ENCODE peak calls at places on chromosomes 1 and 21, in six cellular contexts. V is GM12864; U is brain microvascular endothelial cell; S is uterus; I is CD8-positive, alpha-beta memory T cell; L is coronary artery. H is an unnamed sample.

GRCh38 chr1:3530931-3531818 is 76.7 kb downstream of the ARHGEF16 start:
- DNase-seq in U (peak), L (peak), V (no peak), I (peak), S (peak), H (peak)

GRCh38 chr1:9684806-9685205 is 33.3 kb downstream of the PIK3CD start:
- DNase-seq in U (no peak), S (no peak), V (no peak), L (no peak), I (no peak), H (no peak)

GRCh38 chr1:114342376-114342775 is 168.6 kb downstream of the TRIM33 start:
- DNase-seq in S (no peak), V (no peak), L (no peak), I (peak), U (no peak), H (no peak)

GRCh38 chr21:45550552-45551210 is 8.4 kb upstream of the SLC19A1 start:
- DNase-seq in V (peak), U (no peak), S (no peak), I (peak), L (no peak), H (peak)

GRCh38 chr1:176164014-176164678 is 42.9 kb downstream of the COP1 start:
- DNase-seq in S (no peak), I (no peak), V (no peak), L (no peak), U (no peak), H (no peak)

GRCh38 chr1:155976062-155976912 is 2.1 kb downstream of the ARHGEF2 start:
- DNase-seq in V (no peak), U (peak), S (peak), I (peak), L (peak), H (peak)

GRCh38 chr1:215156232-215156631 is 73.7 kb downstream of the KCNK2 start:
- DNase-seq in S (no peak), V (no peak), L (no peak), U (peak), I (no peak), H (no peak)

GRCh38 chr1:39132505-39133339 is 71.8 kb upstream of the MACF1 start:
- DNase-seq in U (peak), I (no peak), L (peak), S (peak), V (no peak), H (peak)

GRCh38 chr1:16155537-16156410 is at the start of gene EPHA2:
- DNase-seq in U (peak), S (peak), L (peak), V (no peak), I (no peak), H (peak)

GRCh38 chr1:60427701-60428100 is 354.1 kb upstream of the C1orf87 start:
- DNase-seq in I (no peak), V (no peak), U (peak), S (no peak), L (no peak), H (no peak)

DNA sequence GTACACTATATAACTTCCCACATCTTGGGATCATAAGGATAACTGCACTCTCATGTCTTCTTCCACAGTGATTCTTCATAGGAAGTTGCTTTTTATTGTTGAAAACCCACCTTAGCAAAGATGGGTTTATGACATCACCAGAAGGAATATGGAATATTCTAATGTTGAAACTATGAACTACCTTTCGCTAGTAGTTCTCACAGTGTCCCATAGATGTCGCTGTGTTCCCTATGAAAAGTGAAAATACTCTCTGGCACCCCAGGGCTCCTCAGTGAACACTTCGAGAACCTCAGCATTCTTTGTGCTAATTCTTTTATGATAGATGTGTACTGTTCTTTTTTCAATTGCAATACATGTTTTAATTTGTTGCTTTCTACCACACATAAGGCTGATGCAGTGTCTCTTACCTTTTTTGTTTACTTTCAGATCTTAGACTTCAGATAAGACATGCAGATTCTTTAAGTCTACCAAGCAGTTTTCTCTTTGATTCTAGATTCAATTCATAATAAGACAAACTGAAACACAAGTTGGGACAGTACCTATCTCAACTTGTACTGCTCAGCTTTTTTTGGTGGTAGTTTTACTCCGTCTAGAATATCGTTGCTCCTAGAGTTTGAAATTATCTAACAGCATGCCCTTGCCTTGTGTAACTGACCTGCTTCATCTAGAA is 90.8 kb downstream of the GTF2B start:
- DNase-seq in U (peak), S (no peak), L (no peak), I (peak), V (no peak), H (no peak)
- H3K4me3 ChIP-seq in U (no peak), S (no peak), L (no peak), I (no peak), V (no peak), H (no peak)

DNA sequence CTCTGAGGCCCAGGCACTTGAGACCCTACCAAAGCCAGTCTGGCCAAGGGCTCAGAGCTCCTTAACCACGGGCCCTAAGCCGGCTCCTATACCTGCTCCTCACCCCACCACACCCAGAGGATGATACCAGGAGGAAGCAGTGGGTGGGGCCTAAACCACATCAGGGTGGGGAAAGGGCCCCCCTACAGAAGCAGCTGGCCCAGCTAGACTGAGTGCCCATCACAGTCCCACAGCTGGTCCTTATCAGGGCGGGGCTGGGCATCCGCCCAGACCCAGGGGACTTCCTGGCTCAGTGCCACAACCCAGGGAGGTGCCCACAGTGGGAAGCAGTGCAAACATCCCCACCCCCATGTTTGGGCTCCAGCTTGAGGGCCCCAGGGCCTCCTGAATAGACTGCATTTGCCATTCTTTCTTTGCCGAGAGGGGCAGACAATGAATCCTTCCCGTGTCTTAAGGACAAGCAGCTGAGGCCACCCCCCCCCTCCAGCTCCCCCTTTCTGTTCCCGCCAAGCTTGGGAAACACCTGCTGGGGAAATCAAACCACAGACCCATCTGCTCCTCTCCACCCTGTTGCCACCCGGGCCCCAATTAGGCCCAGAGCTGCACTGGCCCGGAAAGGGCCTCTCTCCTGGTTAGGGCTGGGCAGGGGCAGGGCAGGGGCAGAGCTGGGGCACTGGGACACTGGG is 6.2 kb downstream of the E2F2 start:
- DNase-seq in V (no peak), I (peak), U (no peak), L (no peak), S (no peak), H (no peak)
- H3K4me3 ChIP-seq in V (no peak), I (peak), U (no peak), L (no peak), S (no peak), H (no peak)

DNA sequence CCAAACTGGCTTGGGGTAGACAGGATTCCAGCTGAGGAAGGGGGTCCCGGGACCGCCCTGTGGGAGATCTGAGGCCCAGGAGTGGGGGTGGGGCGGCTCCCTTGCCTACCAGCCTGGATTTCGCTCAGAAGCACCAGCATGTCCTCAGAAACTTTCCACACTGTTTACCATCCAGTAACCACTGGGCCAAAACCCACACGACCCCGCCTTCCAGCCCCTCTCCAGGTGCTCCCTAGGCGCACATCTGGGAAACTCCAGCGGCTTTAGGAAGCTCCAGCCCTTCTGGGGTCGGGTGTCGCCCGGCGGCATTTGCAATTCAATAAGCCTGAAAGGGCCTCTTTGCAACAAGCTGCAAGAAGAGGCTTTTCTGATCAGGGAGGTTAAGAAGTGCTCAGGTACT is 4.6 kb downstream of the RIPK4 start:
- DNase-seq in L (no peak), S (no peak), I (no peak), V (no peak), U (no peak), H (peak)
- H3K4me3 ChIP-seq in L (peak), S (no peak), I (no peak), V (no peak), U (no peak), H (no peak)

DNA sequence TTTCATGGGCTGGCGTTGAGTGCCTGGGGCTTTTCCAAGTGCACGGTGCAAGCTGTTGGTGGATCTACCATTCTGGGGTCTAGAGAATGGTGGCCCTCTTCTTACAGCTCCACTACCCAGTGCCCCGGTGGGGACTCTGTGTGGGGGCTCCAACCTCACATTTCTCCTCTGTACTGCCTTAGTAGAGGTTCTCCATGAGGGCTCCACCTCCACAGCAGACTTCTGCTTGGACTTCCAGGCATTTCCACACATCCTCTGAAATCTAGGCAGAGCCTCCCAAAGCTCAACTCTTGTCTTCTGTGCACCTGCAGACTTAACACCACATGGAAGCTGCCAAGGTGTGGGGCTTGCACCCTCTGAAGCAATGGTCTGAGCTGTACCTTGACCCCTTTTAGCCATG is 82.1 kb downstream of the CCDC18 start:
- DNase-seq in U (no peak), I (no peak), L (no peak), V (no peak), S (no peak), H (no peak)
- H3K4me3 ChIP-seq in U (no peak), I (no peak), L (no peak), V (no peak), S (no peak), H (no peak)

GRCh38 chr1:1630965-1631792 is 794 bp upstream of the MMP23B start:
- DNase-seq in U (no peak), I (peak), V (no peak), L (peak), S (peak), H (peak)
- H3K4me3 ChIP-seq in U (no peak), I (peak), V (no peak), L (peak), S (peak), H (no peak)

GRCh38 chr1:110873856-110874255 is 908 bp downstream of the CD53 start:
- DNase-seq in V (no peak), U (no peak), L (no peak), S (no peak), I (no peak), H (no peak)
- H3K4me3 ChIP-seq in V (peak), U (no peak), L (peak), S (no peak), I (peak), H (no peak)